ENCODE peak calls at places on chromosome X, in eight cellular contexts. S, G, L, H, T, E, M and V are unnamed samples.
A peak's percentile ranks its signal among the peaks of the same experiment; 100 is the strongest.

GRCh38 chrX:16828126-16828908 is 41.8 kb downstream of the RBBP7 start:
- DNase-seq in S (peak; percentile 76), G (no peak), L (no peak), H (no peak), T (no peak), E (no peak), M (no peak), V (no peak)

GRCh38 chrX:140066262-140066661 is 100.9 kb upstream of the CXorf66 start:
- DNase-seq in S (no peak), G (no peak), L (no peak), H (no peak), T (no peak), E (no peak), M (no peak), V (no peak)

GRCh38 chrX:1386338-1387127 is 5.4 kb downstream of the SLC25A6 start:
- DNase-seq in S (no peak), G (no peak), L (no peak), H (no peak), T (no peak), E (no peak), M (no peak), V (no peak)

GRCh38 chrX:27163236-27163635 is 299.9 kb downstream of the PPP4R3C start:
- DNase-seq in S (no peak), G (no peak), L (no peak), H (no peak), T (no peak), E (no peak), M (no peak), V (no peak)

GRCh38 chrX:101229155-101229554 is 9.6 kb downstream of the DRP2 start:
- DNase-seq in S (peak; percentile 47), G (no peak), L (no peak), H (no peak), T (no peak), E (no peak), M (no peak), V (no peak)

GRCh38 chrX:37509349-37509748 is 62.1 kb upstream of the LANCL3 start:
- DNase-seq in S (peak; percentile 2), G (no peak), L (no peak), H (no peak), T (no peak), E (no peak), M (peak; percentile 64), V (no peak)

GRCh38 chrX:123665197-123665596 is 67.7 kb downstream of the THOC2 start:
- DNase-seq in S (peak; percentile 95), G (no peak), L (no peak), H (no peak), T (no peak), E (peak; percentile 9), M (no peak), V (no peak)

GRCh38 chrX:43580621-43581020 is 75.5 kb upstream of the MAOA start:
- DNase-seq in S (peak; percentile 62), G (no peak), L (no peak), H (no peak), T (no peak), E (no peak), M (no peak), V (no peak)